ENCODE peak calls at places on chromosome 13, in six cellular contexts. I is left lung, M is mammary epithelial cell, T is colonic mucosa, V is adrenal gland, Z is OCI-LY7. L is an unnamed sample.

GRCh38 chr13:44259045-44260042 is 114.3 kb upstream of the SERP2 start:
- DNase-seq in M (peak; percentile 19), T (peak; percentile 38), I (peak; percentile 68), Z (peak; percentile 67), V (peak; percentile 73), L (no peak)

GRCh38 chr13:106851251-106851650 is 283.3 kb upstream of the ARGLU1 start:
- DNase-seq in T (no peak), M (no peak), I (no peak), Z (no peak), V (no peak), L (no peak)

GRCh38 chr13:111505175-111505777 is 184.8 kb downstream of the TEX29 start:
- DNase-seq in V (no peak), I (no peak), M (no peak), T (no peak), Z (peak; percentile 1), L (no peak)

GRCh38 chr13:37788346-37788745 is 81.2 kb downstream of the TRPC4 start:
- DNase-seq in Z (no peak), I (no peak), V (no peak), T (no peak), M (no peak), L (no peak)

GRCh38 chr13:46663216-46663615 is 110.2 kb downstream of the LRCH1 start:
- DNase-seq in I (no peak), M (no peak), T (no peak), Z (no peak), V (no peak), L (no peak)

GRCh38 chr13:110014719-110015118 is 228.3 kb upstream of the IRS2 start:
- DNase-seq in T (no peak), M (no peak), Z (no peak), V (no peak), I (no peak), L (no peak)

GRCh38 chr13:81017525-81018152 is 676.7 kb upstream of the SPRY2 start:
- DNase-seq in I (no peak), V (no peak), M (peak; percentile 12), Z (peak; percentile 46), T (no peak), L (no peak)

GRCh38 chr13:23447927-23448326 is 14.4 kb upstream of the SACS start:
- DNase-seq in M (no peak), Z (no peak), T (no peak), V (no peak), I (no peak), L (no peak)

GRCh38 chr13:111944171-111944583 is 122.8 kb upstream of the SOX1 start:
- DNase-seq in M (no peak), V (no peak), I (no peak), Z (no peak), T (no peak), L (no peak)

GRCh38 chr13:45393941-45394570 is 24.1 kb downstream of the SLC25A30 start:
- DNase-seq in Z (peak; percentile 54), I (no peak), V (peak; percentile 54), M (peak; percentile 45), T (no peak), L (no peak)

GRCh38 chr13:42384265-42384664 is 112.3 kb downstream of the AKAP11 start:
- DNase-seq in V (no peak), I (no peak), M (peak; percentile 43), T (no peak), Z (no peak), L (no peak)

GRCh38 chr13:108919036-108919907 is 289.9 kb downstream of the MYO16 start:
- DNase-seq in T (peak; percentile 29), I (no peak), V (peak; percentile 44), M (peak; percentile 73), Z (no peak), L (no peak)

GRCh38 chr13:45873491-45874360 is 22.2 kb upstream of the SIAH3 start:
- DNase-seq in T (no peak), M (peak; percentile 60), I (no peak), V (no peak), Z (no peak), L (no peak)

DNA sequence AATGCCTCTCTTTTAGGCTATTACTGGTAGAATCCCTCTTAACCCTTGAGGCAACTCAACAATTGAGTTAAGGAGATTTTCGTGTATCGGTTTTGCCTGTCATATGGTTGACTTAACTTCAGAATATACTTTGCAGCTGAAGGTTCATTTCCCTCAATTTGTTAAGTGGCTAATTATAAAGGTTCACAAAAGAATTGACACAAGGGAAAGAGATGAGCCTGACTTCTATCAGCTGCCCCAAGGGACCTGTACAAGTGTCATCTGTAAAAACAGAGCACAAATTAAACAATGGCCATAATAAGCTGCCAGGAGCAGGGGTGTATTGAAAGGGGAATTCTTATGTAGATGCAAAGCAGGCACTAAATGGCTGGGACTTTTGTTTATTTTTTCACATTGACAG is 334.8 kb upstream of the OBI1 start:
- DNase-seq in V (no peak), Z (no peak), T (no peak), I (no peak), M (no peak), L (no peak)
- TF ChIP-seq CTCF in V (no peak), Z (no peak), T (no peak), I (no peak), M (no peak), L (no peak)

GRCh38 chr13:99657848-99658265 is 156.6 kb downstream of the TM9SF2 start:
- DNase-seq in Z (no peak), I (no peak), V (no peak), T (peak; percentile 18), M (no peak), L (no peak)
- H3K27ac ChIP-seq in Z (no peak overlapping the region), I (peak overlapping the region; percentile 55), V (peak overlapping the region; percentile 71), T (peak overlapping the region; percentile 40), M (no peak overlapping the region), L (peak overlapping the region; percentile 70)

DNA sequence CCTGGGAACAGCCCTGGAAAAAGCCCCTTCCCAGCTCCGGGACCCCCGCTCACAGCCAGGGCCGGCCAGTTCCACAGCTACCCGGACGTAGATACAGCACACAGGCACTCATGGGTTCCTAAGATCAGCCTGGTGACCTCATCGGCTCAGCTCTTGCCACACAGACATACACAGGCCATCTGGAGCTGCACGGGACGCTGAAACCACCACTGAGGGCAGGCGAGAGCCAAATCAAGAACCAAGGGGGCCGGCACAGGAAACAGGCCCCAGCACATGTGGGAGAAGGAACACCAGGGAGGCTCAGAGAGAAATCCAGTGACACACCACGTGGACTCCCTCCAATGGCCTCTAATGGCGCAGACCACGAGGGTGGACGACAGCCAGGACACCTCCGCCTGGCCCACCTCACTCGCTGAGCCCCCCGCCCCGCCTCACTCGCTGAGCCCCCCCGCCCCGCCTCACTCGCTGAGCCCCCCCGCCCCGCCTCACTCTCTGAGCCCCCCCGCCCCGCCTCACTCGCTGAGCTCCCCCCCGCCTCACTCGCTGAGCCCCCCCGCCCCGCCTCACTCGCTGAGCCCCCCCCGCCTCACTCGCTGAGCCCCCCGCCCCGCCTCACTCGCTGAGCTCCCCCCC is 69.7 kb upstream of the C13orf46 start:
- DNase-seq in Z (peak; percentile 86), M (no peak), T (no peak), I (no peak), V (peak; percentile 57), L (peak; percentile 67)
- TF ChIP-seq CTCF in Z (peak; percentile 56), M (no peak), T (no peak), I (no peak), V (peak; percentile 1), L (no peak)

GRCh38 chr13:95120650-95121049 is 180.6 kb downstream of the ABCC4 start:
- DNase-seq in T (no peak), V (no peak), M (no peak), I (no peak), Z (no peak), L (no peak)

GRCh38 chr13:95121516-95121915 is 179.7 kb downstream of the ABCC4 start:
- DNase-seq in V (no peak), Z (no peak), M (no peak), T (no peak), I (no peak), L (no peak)

GRCh38 chr13:95117092-95117491 is 184.2 kb downstream of the ABCC4 start:
- DNase-seq in M (peak; percentile 69), T (no peak), I (no peak), V (no peak), Z (no peak), L (no peak)

GRCh38 chr13:95115525-95115924 is 185.7 kb downstream of the ABCC4 start:
- DNase-seq in T (peak; percentile 22), Z (no peak), I (peak; percentile 51), V (no peak), M (peak; percentile 83), L (no peak)

GRCh38 chr13:95118541-95119324 is 182.5 kb downstream of the ABCC4 start:
- DNase-seq in V (no peak), Z (no peak), T (no peak), I (no peak), M (no peak), L (no peak)
- H3K27ac ChIP-seq in V (no peak overlapping the region), Z (no peak overlapping the region), T (no peak overlapping the region), I (no peak overlapping the region), M (no peak overlapping the region), L (no peak overlapping the region)

DNA sequence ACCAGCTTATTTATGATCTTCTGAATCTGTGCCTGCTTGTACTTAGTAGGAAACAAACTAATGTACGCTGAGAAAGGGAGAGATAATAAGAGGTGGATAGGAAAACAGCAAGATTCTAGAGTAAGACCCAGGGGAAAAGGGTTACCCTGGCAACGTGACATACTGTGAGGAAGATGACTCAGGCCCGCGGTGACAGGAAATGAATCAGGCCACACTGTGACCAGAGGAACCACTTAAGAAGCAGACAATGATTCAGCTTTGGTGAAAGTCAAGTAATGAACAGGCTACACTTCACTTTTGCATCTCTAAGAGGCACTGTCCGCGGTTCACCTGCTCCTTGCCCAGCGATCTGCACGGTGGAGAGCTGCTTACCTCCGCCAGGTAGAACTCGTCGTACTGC is 158.2 kb downstream of the NALCN start:
- DNase-seq in M (peak; percentile 64), Z (no peak), V (peak; percentile 40), I (no peak), T (no peak), L (no peak)
- TF ChIP-seq CTCF in M (no peak), Z (no peak), V (no peak), I (no peak), T (no peak), L (no peak)

GRCh38 chr13:113548171-113548641 is 36.3 kb upstream of the TFDP1 start:
- DNase-seq in M (no peak), T (peak; percentile 15), I (peak; percentile 19), Z (no peak), V (peak; percentile 19), L (no peak)
- H3K27ac ChIP-seq in M (no peak overlapping the region), T (no peak overlapping the region), I (no peak overlapping the region), Z (no peak overlapping the region), V (no peak overlapping the region), L (no peak overlapping the region)

DNA sequence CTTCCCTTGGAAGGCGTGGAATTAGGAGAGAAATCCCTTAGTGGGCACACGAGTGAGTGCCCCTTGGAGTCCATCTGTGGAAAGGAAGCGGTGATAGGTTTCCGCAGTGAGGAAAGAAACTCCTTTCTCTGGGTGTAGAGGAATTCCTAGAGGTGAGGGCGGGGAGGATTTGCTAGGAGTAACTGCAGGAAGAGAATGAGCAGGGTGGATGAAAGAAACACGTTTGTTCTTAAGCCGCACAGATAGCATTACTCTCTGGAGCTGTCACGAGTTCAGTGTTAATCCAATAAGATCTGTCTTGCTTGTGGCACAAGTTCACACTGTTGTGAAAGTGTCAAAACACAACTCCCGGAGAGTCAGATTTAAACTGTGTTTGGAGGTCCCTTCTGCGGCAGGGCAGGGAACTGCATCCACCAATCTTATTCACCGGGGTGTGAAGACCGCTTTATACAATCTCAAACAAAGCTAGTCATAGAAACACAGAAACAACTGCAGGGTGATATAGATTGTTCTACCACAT is 1.2 kb downstream of the KL start:
- DNase-seq in I (no peak), Z (peak; percentile 30), T (peak; percentile 63), M (peak; percentile 31), V (no peak), L (peak; percentile 69)
- TF ChIP-seq CTCF in I (peak; percentile 51), Z (peak; percentile 67), T (peak; percentile 37), M (peak; percentile 38), V (peak; percentile 19), L (peak; percentile 75)

GRCh38 chr13:97238432-97238831 is 16.3 kb downstream of the MBNL2 start:
- DNase-seq in I (no peak), V (no peak), T (no peak), Z (no peak), M (no peak), L (no peak)
- H3K27ac ChIP-seq in I (peak overlapping the region; percentile 66), V (peak overlapping the region; percentile 17), T (no peak overlapping the region), Z (no peak overlapping the region), M (no peak overlapping the region), L (peak overlapping the region; percentile 2)